ENCODE peak calls at places on chromosomes 1 and 21, in nine cellular contexts. N is LoVo; A is cerebellar nuclear complex; V is AG04450; Q is left cardiac atrium; J is activated naive CD4-positive, alpha-beta T cell; F is Caki2; P is iPS-NIHi11; I is activated CD4-positive, alpha-beta T cell treated with anti-CD3 and anti-CD28 coated beads for 24 hours. M is an unnamed sample.

GRCh38 chr1:159040893-159041724 is 31.4 kb downstream of the IFI16 start:
- DNase-seq in N (no peak), A (no peak), V (no peak), Q (no peak), J (no peak), F (no peak), P (no peak), I (no peak), M (no peak)

GRCh38 chr21:24583473-24583872 is 1023.8 kb downstream of the MRPL39 start:
- DNase-seq in N (no peak), A (no peak), V (no peak), Q (no peak), J (no peak), F (no peak), P (no peak), I (no peak), M (no peak)

GRCh38 chr21:26148071-26148470 is 22.5 kb downstream of the APP start:
- DNase-seq in N (no peak), A (no peak), V (no peak), Q (no peak), J (no peak), F (peak), P (peak), I (no peak), M (peak)

GRCh38 chr21:45404726-45405270 is at the start of gene COL18A1:
- DNase-seq in N (peak), A (no peak), V (no peak), Q (peak), J (peak), F (no peak), P (peak), I (peak), M (peak)

GRCh38 chr21:44403106-44404020 is 49.9 kb downstream of the TRPM2 start:
- DNase-seq in N (no peak), A (no peak), V (no peak), Q (no peak), J (no peak), F (no peak), P (no peak), I (no peak), M (no peak)

GRCh38 chr21:44423312-44423821 is 31.9 kb upstream of the LRRC3 start:
- DNase-seq in N (no peak), A (no peak), V (no peak), Q (no peak), J (no peak), F (no peak), P (no peak), I (no peak), M (no peak)

GRCh38 chr21:32314806-32315205 is 16.2 kb downstream of the MRAP start:
- DNase-seq in N (no peak), A (no peak), V (no peak), Q (no peak), J (no peak), F (no peak), P (no peak), I (no peak), M (no peak)

GRCh38 chr1:174963547-174964125 is 36.1 kb upstream of the CACYBP start:
- DNase-seq in N (peak), A (no peak), V (no peak), Q (no peak), J (no peak), F (no peak), P (no peak), I (no peak), M (no peak)

GRCh38 chr1:10399487-10399917 is 638 bp downstream of the PGD start:
- DNase-seq in N (no peak), A (no peak), V (no peak), Q (peak), J (no peak), F (no peak), P (no peak), I (no peak), M (no peak)

GRCh38 chr1:225479996-225480720 is 52.3 kb upstream of the LBR start:
- DNase-seq in N (no peak), A (no peak), V (no peak), Q (no peak), J (no peak), F (no peak), P (no peak), I (no peak), M (no peak)

GRCh38 chr21:15730484-15731242 is 881 bp downstream of the USP25 start:
- DNase-seq in N (no peak), A (peak), V (no peak), Q (no peak), J (no peak), F (peak), P (no peak), I (no peak), M (no peak)

GRCh38 chr1:110390096-110390495 is 730 bp downstream of the SLC16A4 start:
- DNase-seq in N (no peak), A (no peak), V (no peak), Q (peak), J (no peak), F (peak), P (peak), I (no peak), M (peak)

GRCh38 chr1:19484338-19484792 is 974 bp downstream of the CAPZB start:
- DNase-seq in N (no peak), A (no peak), V (no peak), Q (no peak), J (no peak), F (no peak), P (peak), I (no peak), M (peak)

GRCh38 chr1:57489342-57490036 is 65.6 kb upstream of the DAB1 start:
- DNase-seq in N (no peak), A (no peak), V (peak), Q (no peak), J (no peak), F (peak), P (no peak), I (no peak), M (no peak)

GRCh38 chr1:232263452-232263851 is 366.5 kb downstream of the SIPA1L2 start:
- DNase-seq in N (no peak), A (no peak), V (no peak), Q (no peak), J (no peak), F (no peak), P (no peak), I (no peak), M (no peak)

GRCh38 chr1:54329337-54329954 is 76.7 kb downstream of the SSBP3 start:
- DNase-seq in N (no peak), A (no peak), V (no peak), Q (no peak), J (no peak), F (no peak), P (no peak), I (no peak), M (no peak)

GRCh38 chr1:221097479-221098281 is 218.4 kb downstream of the HLX start:
- DNase-seq in N (no peak), A (no peak), V (peak), Q (no peak), J (no peak), F (no peak), P (no peak), I (no peak), M (no peak)

GRCh38 chr1:197614916-197615692 is 160.2 kb downstream of the DENND1B start:
- DNase-seq in N (peak), A (no peak), V (peak), Q (peak), J (no peak), F (peak), P (peak), I (no peak), M (peak)

GRCh38 chr1:184051138-184051484 is 419 bp upstream of the TSEN15 start:
- DNase-seq in N (peak), A (peak), V (no peak), Q (no peak), J (no peak), F (no peak), P (peak), I (no peak), M (no peak)

GRCh38 chr1:60547821-60548220 is 474.3 kb upstream of the C1orf87 start:
- DNase-seq in N (no peak), A (peak), V (no peak), Q (no peak), J (no peak), F (no peak), P (no peak), I (no peak), M (no peak)

GRCh38 chr1:199821029-199821779 is 206.3 kb upstream of the NR5A2 start:
- DNase-seq in N (no peak), A (no peak), V (no peak), Q (no peak), J (no peak), F (no peak), P (no peak), I (no peak), M (no peak)

GRCh38 chr21:25370311-25370744 is 237.0 kb downstream of the MRPL39 start:
- DNase-seq in N (no peak), A (no peak), V (peak), Q (no peak), J (no peak), F (peak), P (no peak), I (peak), M (no peak)

GRCh38 chr21:35779690-35780570 is 280.4 kb downstream of the SETD4 start:
- DNase-seq in N (peak), A (no peak), V (peak), Q (no peak), J (no peak), F (peak), P (no peak), I (no peak), M (no peak)

GRCh38 chr1:178011864-178012476 is 42.1 kb upstream of the SEC16B start:
- DNase-seq in N (no peak), A (no peak), V (no peak), Q (no peak), J (no peak), F (no peak), P (no peak), I (no peak), M (no peak)

GRCh38 chr1:241695454-241696171 is 43.5 kb downstream of the WDR64 start:
- DNase-seq in N (no peak), A (no peak), V (no peak), Q (no peak), J (no peak), F (no peak), P (no peak), I (no peak), M (no peak)